ENCODE peak calls at places on chromosomes 11 and 22, in six cellular contexts. A is fibroblast of lung, B is adrenal gland, F is neural progenitor cell, C is body of pancreas, G is fibroblast of pulmonary artery. K is an unnamed sample.

GRCh38 chr22:22037740-22038139 is 55.2 kb upstream of the TOP3B start:
- DNase-seq in A (peak; percentile 59), B (no peak), F (peak; percentile 38), C (no peak), G (peak; percentile 57), K (no peak)

GRCh38 chr22:49228431-49229037 is 599.1 kb downstream of the BRD1 start:
- DNase-seq in A (no peak), B (no peak), F (no peak), C (no peak), G (no peak), K (no peak)

GRCh38 chr11:12544986-12545775 is 129.0 kb upstream of the TEAD1 start:
- DNase-seq in A (no peak), B (no peak), F (no peak), C (no peak), G (no peak), K (no peak)

GRCh38 chr11:119520966-119521365 is 98.0 kb upstream of the THY1 start:
- DNase-seq in A (no peak), B (no peak), F (no peak), C (no peak), G (no peak), K (no peak)

GRCh38 chr11:17604201-17604912 is 57.3 kb downstream of the OTOG start:
- DNase-seq in A (no peak), B (no peak), F (no peak), C (no peak), G (no peak), K (no peak)

GRCh38 chr11:120043323-120043945 is 94.5 kb downstream of the TRIM29 start:
- DNase-seq in A (no peak), B (no peak), F (no peak), C (no peak), G (no peak), K (no peak)

GRCh38 chr22:41565403-41566054 is 4.7 kb downstream of the CSDC2 start:
- DNase-seq in A (peak; percentile 88), B (peak; percentile 81), F (no peak), C (peak; percentile 35), G (peak; percentile 84), K (peak; percentile 70)

GRCh38 chr11:47914743-47915142 is 65.6 kb upstream of the PTPRJ start:
- DNase-seq in A (no peak), B (no peak), F (no peak), C (no peak), G (peak; percentile 56), K (no peak)

GRCh38 chr11:61266602-61267001 is 25.6 kb downstream of the PGA5 start:
- DNase-seq in A (no peak), B (no peak), F (no peak), C (no peak), G (no peak), K (peak; percentile 41)

GRCh38 chr11:100619484-100619883 is 67.6 kb upstream of the ARHGAP42 start:
- DNase-seq in A (no peak), B (no peak), F (no peak), C (no peak), G (peak; percentile 44), K (peak; percentile 8)

GRCh38 chr11:33723238-33723881 is 12.9 kb downstream of the CD59 start:
- DNase-seq in A (peak; percentile 93), B (peak; percentile 45), F (no peak), C (peak; percentile 35), G (peak; percentile 98), K (peak; percentile 99)

GRCh38 chr11:44858796-44859527 is 91.7 kb downstream of the TP53I11 start:
- DNase-seq in A (peak; percentile 49), B (no peak), F (peak; percentile 50), C (no peak), G (no peak), K (peak; percentile 70)

GRCh38 chr11:44008698-44009097 is 39.1 kb upstream of the ACCSL start:
- DNase-seq in A (no peak), B (peak; percentile 9), F (no peak), C (no peak), G (no peak), K (no peak)

GRCh38 chr11:8863838-8864237 is 47.2 kb upstream of the AKIP1 start:
- DNase-seq in A (peak; percentile 64), B (no peak), F (no peak), C (no peak), G (peak; percentile 53), K (peak; percentile 57)

GRCh38 chr11:104222464-104222863 is 58.5 kb upstream of the PDGFD start:
- DNase-seq in A (no peak), B (no peak), F (no peak), C (no peak), G (no peak), K (no peak)

GRCh38 chr22:29233503-29233902 is 27.8 kb downstream of the EMID1 start:
- DNase-seq in A (no peak), B (no peak), F (no peak), C (no peak), G (no peak), K (no peak)

GRCh38 chr11:117827521-117828511 is 3.3 kb upstream of the FXYD2 start:
- DNase-seq in A (no peak), B (peak; percentile 23), F (no peak), C (peak; percentile 42), G (no peak), K (no peak)

GRCh38 chr11:89498845-89499448 is 7.8 kb upstream of the NOX4 start:
- DNase-seq in A (no peak), B (no peak), F (no peak), C (peak; percentile 2), G (no peak), K (no peak)

GRCh38 chr11:1260620-1261019 is 37.8 kb downstream of the MUC5B start:
- DNase-seq in A (no peak), B (no peak), F (no peak), C (no peak), G (no peak), K (no peak)

GRCh38 chr11:119319702-119320592 is 3.0 kb upstream of the MCAM start:
- DNase-seq in A (no peak), B (no peak), F (peak; percentile 83), C (no peak), G (no peak), K (no peak)

GRCh38 chr11:65591939-65592814 is 3.4 kb downstream of the KCNK7 start:
- DNase-seq in A (peak; percentile 53), B (no peak), F (peak; percentile 87), C (peak; percentile 47), G (no peak), K (no peak)

GRCh38 chr11:134034496-134035381 is 34.1 kb upstream of the JAM3 start:
- DNase-seq in A (no peak), B (peak; percentile 75), F (no peak), C (peak; percentile 90), G (no peak), K (no peak)

GRCh38 chr22:21876486-21877176 is 9.2 kb upstream of the MAPK1 start:
- DNase-seq in A (peak; percentile 89), B (no peak), F (no peak), C (no peak), G (peak; percentile 75), K (peak; percentile 57)

GRCh38 chr22:33706100-33706499 is 214.2 kb downstream of the LARGE1 start:
- DNase-seq in A (no peak), B (no peak), F (peak; percentile 33), C (no peak), G (no peak), K (no peak)

GRCh38 chr11:34192481-34193401 is 87.3 kb downstream of the NAT10 start:
- DNase-seq in A (peak; percentile 94), B (peak; percentile 85), F (peak; percentile 13), C (peak; percentile 15), G (peak; percentile 88), K (peak; percentile 94)

GRCh38 chr11:27705873-27706820 is 5.9 kb upstream of the BDNF start:
- DNase-seq in A (peak; percentile 40), B (peak; percentile 30), F (peak; percentile 62), C (no peak), G (peak; percentile 52), K (peak; percentile 68)

GRCh38 chr22:26592368-26593015 is 2.6 kb upstream of the TPST2 start:
- DNase-seq in A (no peak), B (no peak), F (no peak), C (peak; percentile 5), G (no peak), K (no peak)

GRCh38 chr22:46845281-46846153 is 83.1 kb downstream of the TBC1D22A start:
- DNase-seq in A (peak; percentile 86), B (no peak), F (no peak), C (no peak), G (peak; percentile 81), K (peak; percentile 61)
- TF ChIP-seq CTCF in A (peak; percentile 55), B (peak; percentile 58), F (peak; percentile 52), C (peak; percentile 53), G (peak; percentile 63), K (peak; percentile 70)

GRCh38 chr11:58573451-58574104 is 2.1 kb downstream of the LPXN start:
- DNase-seq in A (peak; percentile 78), B (peak; percentile 83), F (no peak), C (peak; percentile 46), G (peak; percentile 86), K (peak; percentile 84)
- H3K4me3 ChIP-seq in A (peak overlapping the region; percentile 15), B (no peak overlapping the region), F (no peak overlapping the region), C (no peak overlapping the region), G (peak overlapping the region; percentile 34), K (peak overlapping the region; percentile 44)

GRCh38 chr11:69917529-69917928 is 98.3 kb upstream of the FGF3 start:
- DNase-seq in A (no peak), B (no peak), F (no peak), C (no peak), G (no peak), K (no peak)
- TF ChIP-seq CTCF in A (no peak), B (no peak), F (no peak), C (no peak), G (no peak), K (no peak)

GRCh38 chr11:2631161-2631560 is 68.6 kb downstream of the KCNQ1OT1 start:
- DNase-seq in A (no peak), B (no peak), F (no peak), C (no peak), G (no peak), K (no peak)
- H3K4me3 ChIP-seq in A (no peak overlapping the region), B (peak overlapping the region; percentile 0), F (no peak overlapping the region), C (no peak overlapping the region), G (no peak overlapping the region), K (no peak overlapping the region)

GRCh38 chr11:32586576-32587190 is 3.1 kb downstream of the EIF3M start:
- DNase-seq in A (peak; percentile 20), B (no peak), F (peak; percentile 6), C (no peak), G (peak; percentile 55), K (no peak)
- TF ChIP-seq CTCF in A (peak; percentile 29), B (peak; percentile 16), F (peak; percentile 21), C (no peak), G (peak; percentile 54), K (peak; percentile 31)

GRCh38 chr22:36077261-36077660 is 48.6 kb upstream of the RBFOX2 start:
- DNase-seq in A (no peak), B (no peak), F (no peak), C (peak; percentile 21), G (no peak), K (peak; percentile 58)
- H3K4me3 ChIP-seq in A (no peak overlapping the region), B (no peak overlapping the region), F (no peak overlapping the region), C (no peak overlapping the region), G (no peak overlapping the region), K (no peak overlapping the region)

DNA sequence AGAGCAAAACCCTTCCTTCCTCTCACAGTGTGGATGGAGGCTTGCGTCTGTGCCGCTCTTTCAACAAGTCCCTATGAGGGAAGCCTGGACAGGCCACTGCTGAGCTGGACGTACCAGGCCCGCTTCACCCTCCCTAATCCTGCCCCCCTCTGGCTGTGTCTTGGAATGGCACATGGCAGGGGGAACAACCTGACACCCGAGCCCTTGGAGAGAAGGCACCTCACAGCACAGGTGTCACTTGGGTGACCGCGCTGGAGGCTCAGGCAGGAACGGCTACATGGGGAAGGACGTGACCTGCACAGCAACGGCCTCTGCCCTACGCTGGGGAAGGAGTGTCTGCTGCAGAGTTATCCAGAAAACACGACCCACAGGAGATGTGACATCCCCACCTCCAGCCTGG is 11.0 kb downstream of the CARS1 start:
- DNase-seq in A (no peak), B (no peak), F (peak; percentile 46), C (no peak), G (no peak), K (no peak)
- TF ChIP-seq CTCF in A (peak; percentile 23), B (no peak), F (peak; percentile 46), C (no peak), G (peak; percentile 22), K (peak; percentile 30)